ENCODE peak calls at places on chromosomes 1 and 21, in four cellular contexts. One of them, this sample, is unnamed.

GRCh38 chr1:203720253-203720652 is 44.7 kb upstream of the LAX1 start:
- DNase-seq in activated CD4-positive, alpha-beta memory T cell treated with anti-CD3 and anti-CD28 coated beads for 36 hours: no peak
- DNase-seq in stromal cell of bone marrow: no peak
- DNase-seq in tibial artery: no peak
- DNase-seq in this sample: no peak

GRCh38 chr1:44819594-44820327 is 11.4 kb downstream of the BTBD19 start:
- DNase-seq in activated CD4-positive, alpha-beta memory T cell treated with anti-CD3 and anti-CD28 coated beads for 36 hours: peak; percentile 89
- DNase-seq in stromal cell of bone marrow: peak; percentile 80
- DNase-seq in tibial artery: peak; percentile 88
- DNase-seq in this sample: peak; percentile 90

GRCh38 chr1:116855220-116855619 is 54.5 kb upstream of the PTGFRN start:
- DNase-seq in activated CD4-positive, alpha-beta memory T cell treated with anti-CD3 and anti-CD28 coated beads for 36 hours: no peak
- DNase-seq in stromal cell of bone marrow: no peak
- DNase-seq in tibial artery: peak; percentile 43
- DNase-seq in this sample: no peak

GRCh38 chr21:33950425-33951079 is 34.9 kb upstream of the ATP5PO start:
- DNase-seq in activated CD4-positive, alpha-beta memory T cell treated with anti-CD3 and anti-CD28 coated beads for 36 hours: peak; percentile 51
- DNase-seq in stromal cell of bone marrow: no peak
- DNase-seq in tibial artery: no peak
- DNase-seq in this sample: no peak

GRCh38 chr1:240599830-240600229 is 12.1 kb downstream of the GREM2 start:
- DNase-seq in activated CD4-positive, alpha-beta memory T cell treated with anti-CD3 and anti-CD28 coated beads for 36 hours: no peak
- DNase-seq in stromal cell of bone marrow: no peak
- DNase-seq in tibial artery: no peak
- DNase-seq in this sample: no peak

GRCh38 chr1:212595787-212596714 is 12.5 kb upstream of the ATF3 start:
- DNase-seq in activated CD4-positive, alpha-beta memory T cell treated with anti-CD3 and anti-CD28 coated beads for 36 hours: peak; percentile 59
- DNase-seq in stromal cell of bone marrow: peak; percentile 83
- DNase-seq in tibial artery: no peak
- DNase-seq in this sample: peak; percentile 82

GRCh38 chr1:200351826-200352549 is 57.8 kb downstream of the ZNF281 start:
- DNase-seq in activated CD4-positive, alpha-beta memory T cell treated with anti-CD3 and anti-CD28 coated beads for 36 hours: peak; percentile 24
- DNase-seq in stromal cell of bone marrow: peak; percentile 90
- DNase-seq in tibial artery: no peak
- DNase-seq in this sample: peak; percentile 67

GRCh38 chr1:24481843-24482610 is 20.6 kb upstream of the RCAN3 start:
- DNase-seq in activated CD4-positive, alpha-beta memory T cell treated with anti-CD3 and anti-CD28 coated beads for 36 hours: peak; percentile 44
- DNase-seq in stromal cell of bone marrow: no peak
- DNase-seq in tibial artery: no peak
- DNase-seq in this sample: no peak

GRCh38 chr1:180643693-180644092 is 11.9 kb downstream of the XPR1 start:
- DNase-seq in activated CD4-positive, alpha-beta memory T cell treated with anti-CD3 and anti-CD28 coated beads for 36 hours: no peak
- DNase-seq in stromal cell of bone marrow: no peak
- DNase-seq in tibial artery: no peak
- DNase-seq in this sample: no peak

GRCh38 chr1:203172184-203173115 is 3.2 kb downstream of the MYBPH start:
- DNase-seq in activated CD4-positive, alpha-beta memory T cell treated with anti-CD3 and anti-CD28 coated beads for 36 hours: peak; percentile 58
- DNase-seq in stromal cell of bone marrow: no peak
- DNase-seq in tibial artery: no peak
- DNase-seq in this sample: peak; percentile 21

GRCh38 chr1:47755368-47755990 is 241.7 kb downstream of the TRABD2B start:
- DNase-seq in activated CD4-positive, alpha-beta memory T cell treated with anti-CD3 and anti-CD28 coated beads for 36 hours: peak; percentile 70
- DNase-seq in stromal cell of bone marrow: no peak
- DNase-seq in tibial artery: no peak
- DNase-seq in this sample: no peak

GRCh38 chr1:160104520-160104885 is 6.1 kb upstream of the IGSF8 start:
- DNase-seq in activated CD4-positive, alpha-beta memory T cell treated with anti-CD3 and anti-CD28 coated beads for 36 hours: no peak
- DNase-seq in stromal cell of bone marrow: no peak
- DNase-seq in tibial artery: no peak
- DNase-seq in this sample: no peak

GRCh38 chr21:28089599-28090421 is 902.9 kb downstream of the LTN1 start:
- DNase-seq in activated CD4-positive, alpha-beta memory T cell treated with anti-CD3 and anti-CD28 coated beads for 36 hours: no peak
- DNase-seq in stromal cell of bone marrow: no peak
- DNase-seq in tibial artery: no peak
- DNase-seq in this sample: no peak

GRCh38 chr1:226201029-226201593 is 14.6 kb upstream of the ACBD3 start:
- DNase-seq in activated CD4-positive, alpha-beta memory T cell treated with anti-CD3 and anti-CD28 coated beads for 36 hours: no peak
- DNase-seq in stromal cell of bone marrow: no peak
- DNase-seq in tibial artery: no peak
- DNase-seq in this sample: no peak

GRCh38 chr1:239125027-239125426 is 261.3 kb upstream of the CHRM3 start:
- DNase-seq in activated CD4-positive, alpha-beta memory T cell treated with anti-CD3 and anti-CD28 coated beads for 36 hours: no peak
- DNase-seq in stromal cell of bone marrow: peak; percentile 1
- DNase-seq in tibial artery: no peak
- DNase-seq in this sample: no peak

GRCh38 chr1:226365166-226365565 is 42.7 kb downstream of the PARP1 start:
- DNase-seq in activated CD4-positive, alpha-beta memory T cell treated with anti-CD3 and anti-CD28 coated beads for 36 hours: no peak
- DNase-seq in stromal cell of bone marrow: no peak
- DNase-seq in tibial artery: no peak
- DNase-seq in this sample: no peak

GRCh38 chr1:204578867-204579664 is 62.9 kb downstream of the MDM4 start:
- DNase-seq in activated CD4-positive, alpha-beta memory T cell treated with anti-CD3 and anti-CD28 coated beads for 36 hours: peak; percentile 62
- DNase-seq in stromal cell of bone marrow: peak; percentile 13
- DNase-seq in tibial artery: no peak
- DNase-seq in this sample: no peak

GRCh38 chr1:155932085-155932484 is 2.1 kb downstream of the KHDC4 start:
- DNase-seq in activated CD4-positive, alpha-beta memory T cell treated with anti-CD3 and anti-CD28 coated beads for 36 hours: no peak
- DNase-seq in stromal cell of bone marrow: no peak
- DNase-seq in tibial artery: no peak
- DNase-seq in this sample: no peak

GRCh38 chr21:20570824-20571232 is 427.4 kb upstream of the NCAM2 start:
- DNase-seq in activated CD4-positive, alpha-beta memory T cell treated with anti-CD3 and anti-CD28 coated beads for 36 hours: no peak
- DNase-seq in stromal cell of bone marrow: no peak
- DNase-seq in tibial artery: no peak
- DNase-seq in this sample: no peak

GRCh38 chr21:9756677-9757076 is 764.7 kb upstream of the TPTE start:
- DNase-seq in activated CD4-positive, alpha-beta memory T cell treated with anti-CD3 and anti-CD28 coated beads for 36 hours: no peak
- DNase-seq in stromal cell of bone marrow: no peak
- DNase-seq in tibial artery: no peak
- DNase-seq in this sample: no peak

GRCh38 chr1:226409392-226409791 is 1.5 kb upstream of the PARP1 start:
- DNase-seq in activated CD4-positive, alpha-beta memory T cell treated with anti-CD3 and anti-CD28 coated beads for 36 hours: no peak
- DNase-seq in stromal cell of bone marrow: no peak
- DNase-seq in tibial artery: no peak
- DNase-seq in this sample: no peak

GRCh38 chr21:45947716-45948255 is 33.8 kb upstream of the COL6A1 start:
- DNase-seq in activated CD4-positive, alpha-beta memory T cell treated with anti-CD3 and anti-CD28 coated beads for 36 hours: no peak
- DNase-seq in stromal cell of bone marrow: no peak
- DNase-seq in tibial artery: no peak
- DNase-seq in this sample: no peak

GRCh38 chr1:94803517-94804441 is 16.4 kb upstream of the SLC44A3 start:
- DNase-seq in activated CD4-positive, alpha-beta memory T cell treated with anti-CD3 and anti-CD28 coated beads for 36 hours: no peak
- DNase-seq in stromal cell of bone marrow: no peak
- DNase-seq in tibial artery: no peak
- DNase-seq in this sample: no peak

GRCh38 chr1:188281927-188282326 is 1453.2 kb downstream of the PLA2G4A start:
- DNase-seq in activated CD4-positive, alpha-beta memory T cell treated with anti-CD3 and anti-CD28 coated beads for 36 hours: no peak
- DNase-seq in stromal cell of bone marrow: no peak
- DNase-seq in tibial artery: no peak
- DNase-seq in this sample: no peak

GRCh38 chr1:206000641-206001339 is 2.4 kb downstream of the RAB7B start:
- DNase-seq in activated CD4-positive, alpha-beta memory T cell treated with anti-CD3 and anti-CD28 coated beads for 36 hours: peak; percentile 61
- DNase-seq in stromal cell of bone marrow: no peak
- DNase-seq in tibial artery: no peak
- DNase-seq in this sample: no peak

GRCh38 chr1:182806015-182806678 is 16.6 kb downstream of the NPL start:
- DNase-seq in activated CD4-positive, alpha-beta memory T cell treated with anti-CD3 and anti-CD28 coated beads for 36 hours: no peak
- DNase-seq in stromal cell of bone marrow: no peak
- DNase-seq in tibial artery: no peak
- DNase-seq in this sample: no peak

GRCh38 chr1:111290640-111291039 is at the start of gene CHIA:
- DNase-seq in activated CD4-positive, alpha-beta memory T cell treated with anti-CD3 and anti-CD28 coated beads for 36 hours: no peak
- DNase-seq in stromal cell of bone marrow: no peak
- DNase-seq in tibial artery: no peak
- DNase-seq in this sample: no peak

GRCh38 chr1:149916193-149916926 is 1.3 kb downstream of the SV2A start:
- DNase-seq in activated CD4-positive, alpha-beta memory T cell treated with anti-CD3 and anti-CD28 coated beads for 36 hours: no peak
- DNase-seq in stromal cell of bone marrow: no peak
- DNase-seq in tibial artery: no peak
- DNase-seq in this sample: no peak

GRCh38 chr1:180235077-180235501 is 5.0 kb downstream of the LHX4 start:
- DNase-seq in activated CD4-positive, alpha-beta memory T cell treated with anti-CD3 and anti-CD28 coated beads for 36 hours: no peak
- DNase-seq in stromal cell of bone marrow: no peak
- DNase-seq in tibial artery: no peak
- DNase-seq in this sample: no peak

GRCh38 chr21:17780539-17780938 is 38.6 kb downstream of the C21orf91 start:
- DNase-seq in activated CD4-positive, alpha-beta memory T cell treated with anti-CD3 and anti-CD28 coated beads for 36 hours: peak; percentile 66
- DNase-seq in stromal cell of bone marrow: no peak
- DNase-seq in tibial artery: no peak
- DNase-seq in this sample: no peak

GRCh38 chr1:224127925-224128819 is 14.3 kb downstream of the FBXO28 start:
- DNase-seq in activated CD4-positive, alpha-beta memory T cell treated with anti-CD3 and anti-CD28 coated beads for 36 hours: no peak
- DNase-seq in stromal cell of bone marrow: no peak
- DNase-seq in tibial artery: no peak
- DNase-seq in this sample: peak; percentile 9

GRCh38 chr1:59163268-59164092 is 133.4 kb upstream of the FGGY start:
- DNase-seq in activated CD4-positive, alpha-beta memory T cell treated with anti-CD3 and anti-CD28 coated beads for 36 hours: no peak
- DNase-seq in stromal cell of bone marrow: peak; percentile 87
- DNase-seq in tibial artery: no peak
- DNase-seq in this sample: peak; percentile 71

GRCh38 chr21:44370027-44370735 is 16.8 kb downstream of the TRPM2 start:
- DNase-seq in activated CD4-positive, alpha-beta memory T cell treated with anti-CD3 and anti-CD28 coated beads for 36 hours: no peak
- DNase-seq in stromal cell of bone marrow: peak; percentile 22
- DNase-seq in tibial artery: no peak
- DNase-seq in this sample: no peak

GRCh38 chr21:46060596-46061061 is 37.3 kb upstream of the COL6A2 start:
- DNase-seq in activated CD4-positive, alpha-beta memory T cell treated with anti-CD3 and anti-CD28 coated beads for 36 hours: peak; percentile 42
- DNase-seq in stromal cell of bone marrow: peak; percentile 100
- DNase-seq in tibial artery: peak; percentile 92
- DNase-seq in this sample: peak; percentile 92